ENCODE peak calls at places on chromosomes 7 and 10, in five cellular contexts. One of them, this sample, is unnamed.

GRCh38 chr7:50664461-50664922 is 99.3 kb upstream of the DDC start:
- DNase-seq in skeletal muscle cell: no peak
- DNase-seq in fibroblast of pulmonary artery: peak
- DNase-seq in ovary: no peak
- DNase-seq in astrocyte of the spinal cord: peak
- DNase-seq in this sample: no peak

GRCh38 chr7:155009570-155010157 is 6.7 kb upstream of the PAXIP1 start:
- DNase-seq in skeletal muscle cell: no peak
- DNase-seq in fibroblast of pulmonary artery: peak
- DNase-seq in ovary: no peak
- DNase-seq in astrocyte of the spinal cord: no peak
- DNase-seq in this sample: no peak

GRCh38 chr7:84091318-84091717 is 103.3 kb downstream of the SEMA3A start:
- DNase-seq in skeletal muscle cell: no peak
- DNase-seq in fibroblast of pulmonary artery: no peak
- DNase-seq in ovary: no peak
- DNase-seq in astrocyte of the spinal cord: no peak
- DNase-seq in this sample: no peak

GRCh38 chr7:79512269-79512668 is 58.8 kb upstream of the MAGI2 start:
- DNase-seq in skeletal muscle cell: no peak
- DNase-seq in fibroblast of pulmonary artery: peak
- DNase-seq in ovary: no peak
- DNase-seq in astrocyte of the spinal cord: no peak
- DNase-seq in this sample: no peak

GRCh38 chr10:129864601-129865126 is 99.4 kb downstream of the EBF3 start:
- DNase-seq in skeletal muscle cell: no peak
- DNase-seq in fibroblast of pulmonary artery: peak
- DNase-seq in ovary: no peak
- DNase-seq in astrocyte of the spinal cord: no peak
- DNase-seq in this sample: no peak

GRCh38 chr10:30812018-30812851 is 182.7 kb upstream of the LYZL2 start:
- DNase-seq in skeletal muscle cell: peak
- DNase-seq in fibroblast of pulmonary artery: peak
- DNase-seq in ovary: peak
- DNase-seq in astrocyte of the spinal cord: peak
- DNase-seq in this sample: peak

GRCh38 chr7:6546852-6547251 is 4.4 kb downstream of the GRID2IP start:
- DNase-seq in skeletal muscle cell: no peak
- DNase-seq in fibroblast of pulmonary artery: no peak
- DNase-seq in ovary: no peak
- DNase-seq in astrocyte of the spinal cord: no peak
- DNase-seq in this sample: no peak

GRCh38 chr10:3172081-3172445 is 519 bp downstream of the PITRM1 start:
- DNase-seq in skeletal muscle cell: no peak
- DNase-seq in fibroblast of pulmonary artery: peak
- DNase-seq in ovary: peak
- DNase-seq in astrocyte of the spinal cord: peak
- DNase-seq in this sample: peak

GRCh38 chr7:100048680-100049079 is 894 bp upstream of the ZSCAN21 start:
- DNase-seq in skeletal muscle cell: no peak
- DNase-seq in fibroblast of pulmonary artery: no peak
- DNase-seq in ovary: no peak
- DNase-seq in astrocyte of the spinal cord: no peak
- DNase-seq in this sample: no peak

GRCh38 chr7:39978252-39978934 is 28.3 kb downstream of the CDK13 start:
- DNase-seq in skeletal muscle cell: no peak
- DNase-seq in fibroblast of pulmonary artery: no peak
- DNase-seq in ovary: no peak
- DNase-seq in astrocyte of the spinal cord: no peak
- DNase-seq in this sample: no peak

GRCh38 chr7:66964391-66964790 is 31.0 kb downstream of the SBDS start:
- DNase-seq in skeletal muscle cell: peak
- DNase-seq in fibroblast of pulmonary artery: peak
- DNase-seq in ovary: peak
- DNase-seq in astrocyte of the spinal cord: peak
- DNase-seq in this sample: peak

GRCh38 chr7:98217623-98218582 is 6.7 kb downstream of the BHLHA15 start:
- DNase-seq in skeletal muscle cell: no peak
- DNase-seq in fibroblast of pulmonary artery: no peak
- DNase-seq in ovary: no peak
- DNase-seq in astrocyte of the spinal cord: no peak
- DNase-seq in this sample: no peak

GRCh38 chr7:46672861-46673260 is 751.8 kb upstream of the IGFBP3 start:
- DNase-seq in skeletal muscle cell: no peak
- DNase-seq in fibroblast of pulmonary artery: no peak
- DNase-seq in ovary: no peak
- DNase-seq in astrocyte of the spinal cord: no peak
- DNase-seq in this sample: no peak

GRCh38 chr7:20235303-20235702 is 18.1 kb upstream of the MACC1 start:
- DNase-seq in skeletal muscle cell: no peak
- DNase-seq in fibroblast of pulmonary artery: no peak
- DNase-seq in ovary: no peak
- DNase-seq in astrocyte of the spinal cord: no peak
- DNase-seq in this sample: no peak

GRCh38 chr7:157554393-157555238 is 217.8 kb downstream of the DNAJB6 start:
- DNase-seq in skeletal muscle cell: no peak
- DNase-seq in fibroblast of pulmonary artery: no peak
- DNase-seq in ovary: peak
- DNase-seq in astrocyte of the spinal cord: no peak
- DNase-seq in this sample: no peak

GRCh38 chr7:17625038-17625437 is 315.3 kb downstream of the SNX13 start:
- DNase-seq in skeletal muscle cell: peak
- DNase-seq in fibroblast of pulmonary artery: peak
- DNase-seq in ovary: no peak
- DNase-seq in astrocyte of the spinal cord: peak
- DNase-seq in this sample: peak

GRCh38 chr10:103265712-103266329 is 11.1 kb upstream of the INA start:
- DNase-seq in skeletal muscle cell: peak
- DNase-seq in fibroblast of pulmonary artery: peak
- DNase-seq in ovary: peak
- DNase-seq in astrocyte of the spinal cord: peak
- DNase-seq in this sample: no peak

GRCh38 chr7:2601907-2602735 is 29.7 kb upstream of the TTYH3 start:
- DNase-seq in skeletal muscle cell: no peak
- DNase-seq in fibroblast of pulmonary artery: no peak
- DNase-seq in ovary: peak
- DNase-seq in astrocyte of the spinal cord: no peak
- DNase-seq in this sample: no peak

GRCh38 chr10:133359554-133359971 is 1.7 kb upstream of the FUOM start:
- DNase-seq in skeletal muscle cell: no peak
- DNase-seq in fibroblast of pulmonary artery: no peak
- DNase-seq in ovary: no peak
- DNase-seq in astrocyte of the spinal cord: no peak
- DNase-seq in this sample: no peak

GRCh38 chr7:7719235-7719634 is 828 bp upstream of the RPA3 start:
- DNase-seq in skeletal muscle cell: peak
- DNase-seq in fibroblast of pulmonary artery: peak
- DNase-seq in ovary: no peak
- DNase-seq in astrocyte of the spinal cord: peak
- DNase-seq in this sample: peak

GRCh38 chr10:90179696-90180407 is 478.5 kb downstream of the KIF20B start:
- DNase-seq in skeletal muscle cell: peak
- DNase-seq in fibroblast of pulmonary artery: peak
- DNase-seq in ovary: no peak
- DNase-seq in astrocyte of the spinal cord: peak
- DNase-seq in this sample: peak

GRCh38 chr7:158024351-158024715 is 563.3 kb downstream of the PTPRN2 start:
- DNase-seq in skeletal muscle cell: no peak
- DNase-seq in fibroblast of pulmonary artery: no peak
- DNase-seq in ovary: no peak
- DNase-seq in astrocyte of the spinal cord: no peak
- DNase-seq in this sample: no peak

GRCh38 chr10:11612004-11613001 is 853 bp upstream of the USP6NL start:
- DNase-seq in skeletal muscle cell: no peak
- DNase-seq in fibroblast of pulmonary artery: peak
- DNase-seq in ovary: no peak
- DNase-seq in astrocyte of the spinal cord: no peak
- DNase-seq in this sample: no peak

GRCh38 chr7:55086413-55087201 is 67.8 kb downstream of the EGFR start:
- DNase-seq in skeletal muscle cell: peak
- DNase-seq in fibroblast of pulmonary artery: peak
- DNase-seq in ovary: no peak
- DNase-seq in astrocyte of the spinal cord: peak
- DNase-seq in this sample: peak

GRCh38 chr10:28800144-28800543 is 122.8 kb downstream of the BAMBI start:
- DNase-seq in skeletal muscle cell: no peak
- DNase-seq in fibroblast of pulmonary artery: no peak
- DNase-seq in ovary: no peak
- DNase-seq in astrocyte of the spinal cord: no peak
- DNase-seq in this sample: no peak

GRCh38 chr10:70750156-70750703 is 34.9 kb downstream of the TBATA start:
- DNase-seq in skeletal muscle cell: no peak
- DNase-seq in fibroblast of pulmonary artery: no peak
- DNase-seq in ovary: no peak
- DNase-seq in astrocyte of the spinal cord: no peak
- DNase-seq in this sample: no peak

GRCh38 chr10:125000366-125001312 is 58.7 kb downstream of the ZRANB1 start:
- DNase-seq in skeletal muscle cell: no peak
- DNase-seq in fibroblast of pulmonary artery: no peak
- DNase-seq in ovary: peak
- DNase-seq in astrocyte of the spinal cord: peak
- DNase-seq in this sample: no peak

GRCh38 chr7:94510582-94511456 is 1.2 kb downstream of the CASD1 start:
- DNase-seq in skeletal muscle cell: no peak
- DNase-seq in fibroblast of pulmonary artery: peak
- DNase-seq in ovary: peak
- DNase-seq in astrocyte of the spinal cord: peak
- DNase-seq in this sample: no peak

GRCh38 chr7:2645274-2645868 is 13.6 kb downstream of the TTYH3 start:
- DNase-seq in skeletal muscle cell: no peak
- DNase-seq in fibroblast of pulmonary artery: no peak
- DNase-seq in ovary: no peak
- DNase-seq in astrocyte of the spinal cord: no peak
- DNase-seq in this sample: no peak

GRCh38 chr10:83925133-83925532 is 214.2 kb upstream of the GHITM start:
- DNase-seq in skeletal muscle cell: no peak
- DNase-seq in fibroblast of pulmonary artery: no peak
- DNase-seq in ovary: no peak
- DNase-seq in astrocyte of the spinal cord: no peak
- DNase-seq in this sample: no peak

GRCh38 chr10:83915801-83916200 is 223.5 kb upstream of the GHITM start:
- DNase-seq in skeletal muscle cell: no peak
- DNase-seq in fibroblast of pulmonary artery: no peak
- DNase-seq in ovary: no peak
- DNase-seq in astrocyte of the spinal cord: no peak
- DNase-seq in this sample: no peak

GRCh38 chr10:83917519-83918506 is 221.5 kb upstream of the GHITM start:
- DNase-seq in skeletal muscle cell: no peak
- DNase-seq in fibroblast of pulmonary artery: no peak
- DNase-seq in ovary: peak
- DNase-seq in astrocyte of the spinal cord: no peak
- DNase-seq in this sample: no peak

GRCh38 chr10:83922246-83922860 is 217.0 kb upstream of the GHITM start:
- DNase-seq in skeletal muscle cell: no peak
- DNase-seq in fibroblast of pulmonary artery: no peak
- DNase-seq in ovary: no peak
- DNase-seq in astrocyte of the spinal cord: no peak
- DNase-seq in this sample: no peak

DNA sequence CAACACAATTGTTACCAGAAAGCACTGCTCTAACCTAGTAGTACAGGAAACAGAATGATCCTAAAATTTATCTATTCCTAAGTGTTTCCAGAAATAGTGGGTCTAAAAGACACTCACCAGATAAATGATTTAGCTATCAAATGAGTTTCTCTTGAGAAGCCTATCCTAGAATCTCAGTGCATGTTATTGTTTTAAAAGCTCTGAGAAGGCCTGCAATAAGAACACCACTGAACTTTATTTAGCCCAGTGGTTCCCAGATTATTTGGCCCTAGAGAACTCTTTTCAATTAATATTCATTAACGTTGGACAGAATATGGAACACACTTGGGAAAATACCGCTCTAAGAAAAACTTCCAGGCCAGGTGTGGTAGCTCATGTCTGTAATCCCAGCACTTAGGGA is 220.1 kb upstream of the GHITM start:
- DNase-seq in skeletal muscle cell: no peak
- DNase-seq in fibroblast of pulmonary artery: no peak
- DNase-seq in ovary: no peak
- DNase-seq in astrocyte of the spinal cord: no peak
- DNase-seq in this sample: no peak
- H3K4me3 ChIP-seq in skeletal muscle cell: no peak
- H3K4me3 ChIP-seq in fibroblast of pulmonary artery: no peak
- H3K4me3 ChIP-seq in ovary: no peak
- H3K4me3 ChIP-seq in astrocyte of the spinal cord: no peak
- H3K4me3 ChIP-seq in this sample: no peak

GRCh38 chr10:94103902-94104301 is 110.2 kb downstream of the PLCE1 start:
- DNase-seq in skeletal muscle cell: peak
- DNase-seq in fibroblast of pulmonary artery: peak
- DNase-seq in ovary: no peak
- DNase-seq in astrocyte of the spinal cord: peak
- DNase-seq in this sample: peak
- H3K4me3 ChIP-seq in skeletal muscle cell: no peak
- H3K4me3 ChIP-seq in fibroblast of pulmonary artery: no peak
- H3K4me3 ChIP-seq in ovary: no peak
- H3K4me3 ChIP-seq in astrocyte of the spinal cord: no peak
- H3K4me3 ChIP-seq in this sample: no peak

GRCh38 chr10:42755591-42756093 is 27.0 kb upstream of the BMS1 start:
- DNase-seq in skeletal muscle cell: no peak
- DNase-seq in fibroblast of pulmonary artery: no peak
- DNase-seq in ovary: no peak
- DNase-seq in astrocyte of the spinal cord: no peak
- DNase-seq in this sample: no peak

GRCh38 chr10:42753507-42754154 is 29.0 kb upstream of the BMS1 start:
- DNase-seq in skeletal muscle cell: no peak
- DNase-seq in fibroblast of pulmonary artery: no peak
- DNase-seq in ovary: peak
- DNase-seq in astrocyte of the spinal cord: no peak
- DNase-seq in this sample: no peak

GRCh38 chr10:42754155-42755027 is 28.2 kb upstream of the BMS1 start:
- DNase-seq in skeletal muscle cell: no peak
- DNase-seq in fibroblast of pulmonary artery: peak
- DNase-seq in ovary: peak
- DNase-seq in astrocyte of the spinal cord: peak
- DNase-seq in this sample: no peak

GRCh38 chr10:42755028-42755451 is 27.6 kb upstream of the BMS1 start:
- DNase-seq in skeletal muscle cell: no peak
- DNase-seq in fibroblast of pulmonary artery: no peak
- DNase-seq in ovary: no peak
- DNase-seq in astrocyte of the spinal cord: no peak
- DNase-seq in this sample: no peak

GRCh38 chr10:42753126-42753506 is 29.5 kb upstream of the BMS1 start:
- DNase-seq in skeletal muscle cell: peak
- DNase-seq in fibroblast of pulmonary artery: peak
- DNase-seq in ovary: peak
- DNase-seq in astrocyte of the spinal cord: peak
- DNase-seq in this sample: peak
- H3K4me3 ChIP-seq in skeletal muscle cell: peak
- H3K4me3 ChIP-seq in fibroblast of pulmonary artery: peak
- H3K4me3 ChIP-seq in ovary: peak
- H3K4me3 ChIP-seq in astrocyte of the spinal cord: peak
- H3K4me3 ChIP-seq in this sample: peak

DNA sequence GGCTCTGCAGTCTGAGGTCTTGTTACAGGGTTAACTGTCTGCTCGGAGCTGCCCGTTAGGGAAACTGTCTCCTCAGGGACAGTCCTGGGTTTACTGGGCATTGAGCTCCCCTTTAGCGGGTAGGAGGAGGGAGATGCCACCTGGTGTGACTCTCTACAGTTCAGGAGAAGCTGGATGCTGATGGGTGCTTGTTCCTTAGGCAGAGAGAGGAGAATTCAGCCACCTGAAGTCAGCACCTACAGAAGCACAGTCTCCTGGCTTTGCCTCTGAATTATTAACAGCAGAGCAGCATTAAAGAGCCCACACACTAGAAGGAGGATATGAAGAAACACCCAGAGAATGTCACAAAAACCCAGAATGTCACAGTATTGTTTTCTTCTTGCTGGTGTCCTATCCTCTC is 656 bp downstream of the GIMAP4 start:
- DNase-seq in skeletal muscle cell: no peak
- DNase-seq in fibroblast of pulmonary artery: no peak
- DNase-seq in ovary: no peak
- DNase-seq in astrocyte of the spinal cord: no peak
- DNase-seq in this sample: no peak
- H3K4me3 ChIP-seq in skeletal muscle cell: no peak
- H3K4me3 ChIP-seq in fibroblast of pulmonary artery: no peak
- H3K4me3 ChIP-seq in ovary: peak
- H3K4me3 ChIP-seq in astrocyte of the spinal cord: no peak
- H3K4me3 ChIP-seq in this sample: no peak

This sample was measured in AG04450.